ENCODE peak calls at places on chromosomes 7 and 10, in six cellular contexts. L is body of pancreas, G is neural progenitor cell, B is colonic mucosa, I is tibial artery, X is PC-3. R is an unnamed sample.

GRCh38 chr7:77425151-77426051 is 9.3 kb upstream of the GSAP start:
- DNase-seq in G (peak; percentile 77), L (no peak), X (peak; percentile 91), B (no peak), I (no peak), R (no peak)

GRCh38 chr10:3071405-3072198 is 4.3 kb downstream of the PFKP start:
- DNase-seq in L (no peak), I (no peak), G (no peak), X (peak; percentile 83), B (no peak), R (peak; percentile 17)

GRCh38 chr7:22445140-22445722 is 54.8 kb downstream of the STEAP1B start:
- DNase-seq in G (peak; percentile 21), I (peak; percentile 52), B (peak; percentile 82), L (peak; percentile 74), X (no peak), R (no peak)

GRCh38 chr7:42766810-42767423 is 145.0 kb downstream of the C7orf25 start:
- DNase-seq in X (no peak), I (no peak), G (no peak), B (no peak), L (no peak), R (no peak)

GRCh38 chr7:120941856-120942255 is 8.7 kb upstream of the ING3 start:
- DNase-seq in L (no peak), I (no peak), G (no peak), X (no peak), B (no peak), R (no peak)

GRCh38 chr7:10225265-10225664 is 748.4 kb upstream of the PHF14 start:
- DNase-seq in B (no peak), G (peak; percentile 26), L (no peak), X (no peak), I (no peak), R (no peak)

GRCh38 chr7:67896721-67897120 is 900.1 kb downstream of the TYW1 start:
- DNase-seq in B (no peak), I (no peak), X (no peak), G (no peak), L (no peak), R (no peak)

GRCh38 chr10:79238606-79239005 is 108.7 kb upstream of the PPIF start:
- DNase-seq in I (no peak), B (no peak), X (no peak), G (no peak), L (no peak), R (no peak)

GRCh38 chr10:125057158-125058001 is 103.0 kb downstream of the CTBP2 start:
- DNase-seq in L (no peak), G (peak; percentile 97), I (peak; percentile 87), B (peak; percentile 58), X (no peak), R (no peak)

GRCh38 chr7:909358-910329 is 33.3 kb downstream of the GET4 start:
- DNase-seq in B (peak; percentile 87), G (peak; percentile 58), I (peak; percentile 86), L (peak; percentile 43), X (peak; percentile 23), R (no peak)

GRCh38 chr7:148485618-148486017 is 104.9 kb upstream of the C7orf33 start:
- DNase-seq in L (no peak), G (no peak), B (peak; percentile 33), X (peak; percentile 12), I (no peak), R (no peak)

GRCh38 chr7:96069361-96069760 is 252.5 kb downstream of the SLC25A13 start:
- DNase-seq in I (no peak), X (no peak), B (no peak), L (no peak), G (no peak), R (no peak)

GRCh38 chr7:84677386-84677785 is 482.8 kb upstream of the SEMA3A start:
- DNase-seq in G (no peak), B (no peak), X (no peak), I (peak; percentile 68), L (no peak), R (no peak)

GRCh38 chr10:126060232-126060935 is 164.0 kb downstream of the FANK1 start:
- DNase-seq in B (no peak), I (peak; percentile 38), L (no peak), G (no peak), X (peak; percentile 84), R (no peak)

GRCh38 chr10:100081075-100082001 is at the start of gene CPN1:
- DNase-seq in L (no peak), X (no peak), I (no peak), B (no peak), G (no peak), R (no peak)

GRCh38 chr7:143360788-143361551 is 1.5 kb downstream of the FAM131B start:
- DNase-seq in L (no peak), G (peak; percentile 51), B (no peak), X (no peak), I (no peak), R (no peak)

GRCh38 chr7:41874206-41874770 is 171.4 kb upstream of the INHBA start:
- DNase-seq in B (no peak), I (no peak), X (no peak), G (no peak), L (no peak), R (no peak)

GRCh38 chr10:45555789-45556188 is 116.8 kb downstream of the ZFAND4 start:
- DNase-seq in L (no peak), X (no peak), B (no peak), I (no peak), G (no peak), R (no peak)

GRCh38 chr10:67076175-67076574 is 150.3 kb downstream of the LRRTM3 start:
- DNase-seq in L (peak; percentile 24), X (no peak), B (no peak), I (no peak), G (no peak), R (no peak)
- TF ChIP-seq CTCF in L (no peak), X (no peak), B (no peak), I (no peak), G (no peak), R (no peak)

GRCh38 chr7:155647302-155647701 is 2.8 kb downstream of the RBM33 start:
- DNase-seq in X (no peak), G (no peak), B (no peak), L (no peak), I (no peak), R (no peak)

GRCh38 chr7:155644178-155644970 is at the start of gene RBM33:
- DNase-seq in X (peak; percentile 77), G (peak; percentile 94), B (peak; percentile 86), L (peak; percentile 74), I (peak; percentile 65), R (peak; percentile 69)

GRCh38 chr7:155646669-155647068 is 2.2 kb downstream of the RBM33 start:
- DNase-seq in I (no peak), L (no peak), G (no peak), X (no peak), B (no peak), R (no peak)

GRCh38 chr7:155644971-155645509 is 579 bp downstream of the RBM33 start:
- DNase-seq in B (peak; percentile 51), X (peak; percentile 23), L (no peak), I (no peak), G (peak; percentile 60), R (peak; percentile 25)

GRCh38 chr7:155645652-155646051 is 1.2 kb downstream of the RBM33 start:
- DNase-seq in L (no peak), G (no peak), I (no peak), B (no peak), X (no peak), R (no peak)
- H3K27ac ChIP-seq in L (no peak overlapping the region), G (no peak overlapping the region), I (no peak overlapping the region), B (no peak overlapping the region), X (no peak overlapping the region), R (no peak overlapping the region)

DNA sequence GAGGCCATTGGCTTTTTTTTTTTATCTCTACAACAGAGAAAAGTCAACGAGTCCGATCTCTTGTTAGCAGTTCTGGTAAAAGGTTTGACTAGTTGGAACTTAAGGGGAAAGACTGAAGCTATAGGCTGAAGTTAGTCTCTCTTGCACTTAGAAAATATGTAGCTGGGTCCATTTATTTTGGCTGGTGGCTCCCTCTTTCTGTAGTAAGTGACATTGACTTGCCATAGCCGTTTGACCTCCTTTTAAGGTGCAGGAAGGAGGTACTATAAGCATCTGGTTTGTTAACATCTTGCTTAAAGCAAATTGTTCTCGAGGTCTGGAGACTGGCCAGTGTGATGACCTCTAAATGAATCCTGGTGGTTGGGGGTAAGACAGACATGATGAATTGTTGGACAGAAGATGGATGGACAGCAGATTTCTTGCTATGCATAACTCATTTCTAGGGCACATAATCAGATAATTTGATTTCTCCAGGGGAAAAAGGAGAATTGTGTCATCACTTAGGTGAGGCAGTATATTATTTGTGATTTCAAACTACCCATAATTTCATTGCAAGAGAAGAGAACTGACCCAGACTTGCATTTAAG is 356.3 kb upstream of the GALNT17 start:
- DNase-seq in I (no peak), X (no peak), B (no peak), L (no peak), G (no peak), R (no peak)
- H3K27me3 ChIP-seq in I (no peaks in the 10 kb centered on the region), X (no peaks in the 10 kb centered on the region), B (no peaks in the 10 kb centered on the region), L (no peaks in the 10 kb centered on the region), G (no peaks in the 10 kb centered on the region), R (no peaks in the 10 kb centered on the region)

DNA sequence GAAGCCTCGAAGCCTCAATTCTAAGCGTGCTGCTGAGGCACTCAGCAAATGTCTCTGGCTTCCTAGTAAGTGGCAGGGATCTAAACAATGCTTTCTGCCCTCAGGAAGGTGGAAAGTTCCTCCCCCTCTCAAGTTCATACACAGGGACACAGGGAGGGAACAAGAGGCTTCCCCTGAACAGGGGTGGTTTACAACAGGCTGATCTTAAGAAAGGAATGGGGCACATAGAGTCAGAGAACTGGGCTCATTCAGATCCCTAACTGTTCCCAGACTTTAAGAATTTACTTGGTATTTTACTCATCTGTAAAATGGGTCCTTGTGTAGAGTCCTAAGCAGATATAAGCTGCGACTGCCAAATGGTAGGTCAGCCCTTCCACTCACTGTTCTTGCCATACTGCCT is 2.5 kb downstream of the TNS3 start:
- DNase-seq in X (no peak), G (no peak), B (no peak), L (no peak), I (no peak), R (no peak)
- TF ChIP-seq CTCF in X (no peak), G (no peak), B (no peak), L (no peak), I (no peak), R (no peak)

GRCh38 chr7:122364761-122365280 is 60.3 kb upstream of the FEZF1 start:
- DNase-seq in G (no peak), B (no peak), I (no peak), X (no peak), L (no peak), R (no peak)

DNA sequence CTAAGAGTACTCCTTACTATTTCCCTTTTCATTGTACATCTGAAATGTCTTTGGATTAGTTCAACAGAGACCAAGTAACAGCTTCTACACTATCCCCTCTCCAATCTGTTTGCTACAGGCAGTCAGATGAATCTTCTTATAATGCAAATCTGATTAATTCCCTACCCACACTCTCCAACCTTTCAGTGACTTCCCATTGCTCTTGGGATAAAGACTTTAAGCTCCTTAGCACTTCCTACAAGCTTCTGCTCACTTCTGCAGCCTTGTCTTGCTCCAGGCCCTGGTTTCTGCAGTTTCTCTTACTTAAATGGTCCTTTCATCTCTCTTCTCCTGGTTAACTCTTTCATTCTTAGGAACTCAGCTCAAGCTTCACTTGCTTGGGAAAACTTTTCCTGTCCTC is 65.2 kb upstream of the FEZF1 start:
- DNase-seq in L (no peak), B (no peak), X (no peak), I (no peak), G (peak; percentile 58), R (no peak)
- H3K27ac ChIP-seq in L (no peak overlapping the region), B (no peak overlapping the region), X (no peak overlapping the region), I (no peak overlapping the region), G (peak overlapping the region; percentile 73), R (no peak overlapping the region)